ENCODE peak calls at places on chromosomes 2 and 18, in five cellular contexts. One of them, this sample, is unnamed. For H3K4me1 and H3K9me3, the result is how much of the 10 kb centered on the place peaks cover.

GRCh38 chr2:189927823-189928222 is 134.7 kb downstream of the MSTN start:
- DNase-seq in CD8-positive, alpha-beta memory T cell: no peak
- DNase-seq in naive thymus-derived CD4-positive, alpha-beta T cell: no peak
- DNase-seq in IMR-90: peak
- DNase-seq in suprapubic skin: no peak
- DNase-seq in this sample: no peak

GRCh38 chr2:1868683-1869141 is 124.4 kb upstream of the PXDN start:
- DNase-seq in suprapubic skin: no peak
- DNase-seq in IMR-90: no peak
- DNase-seq in naive thymus-derived CD4-positive, alpha-beta T cell: no peak
- DNase-seq in CD8-positive, alpha-beta memory T cell: no peak
- DNase-seq in this sample: no peak

GRCh38 chr2:119525574-119525973 is 1.3 kb upstream of the SCTR start:
- DNase-seq in suprapubic skin: no peak
- DNase-seq in naive thymus-derived CD4-positive, alpha-beta T cell: no peak
- DNase-seq in IMR-90: no peak
- DNase-seq in CD8-positive, alpha-beta memory T cell: no peak
- DNase-seq in this sample: no peak

GRCh38 chr18:31101148-31102019 is 837 bp downstream of the DSC2 start:
- DNase-seq in IMR-90: no peak
- DNase-seq in naive thymus-derived CD4-positive, alpha-beta T cell: no peak
- DNase-seq in suprapubic skin: peak
- DNase-seq in CD8-positive, alpha-beta memory T cell: no peak
- DNase-seq in this sample: peak

GRCh38 chr2:65353927-65354326 is 78.5 kb downstream of the SPRED2 start:
- DNase-seq in suprapubic skin: no peak
- DNase-seq in IMR-90: no peak
- DNase-seq in naive thymus-derived CD4-positive, alpha-beta T cell: no peak
- DNase-seq in CD8-positive, alpha-beta memory T cell: no peak
- DNase-seq in this sample: no peak

GRCh38 chr2:24021122-24021998 is 11.5 kb downstream of the MFSD2B start:
- DNase-seq in naive thymus-derived CD4-positive, alpha-beta T cell: no peak
- DNase-seq in IMR-90: no peak
- DNase-seq in suprapubic skin: peak
- DNase-seq in CD8-positive, alpha-beta memory T cell: no peak
- DNase-seq in this sample: no peak

GRCh38 chr2:67289921-67290371 is 107.2 kb upstream of the ETAA1 start:
- DNase-seq in CD8-positive, alpha-beta memory T cell: no peak
- DNase-seq in suprapubic skin: no peak
- DNase-seq in naive thymus-derived CD4-positive, alpha-beta T cell: no peak
- DNase-seq in IMR-90: peak
- DNase-seq in this sample: no peak

GRCh38 chr18:73895701-73896100 is 251.9 kb downstream of the FBXO15 start:
- DNase-seq in suprapubic skin: no peak
- DNase-seq in CD8-positive, alpha-beta memory T cell: no peak
- DNase-seq in IMR-90: no peak
- DNase-seq in naive thymus-derived CD4-positive, alpha-beta T cell: no peak
- DNase-seq in this sample: no peak

GRCh38 chr2:222939208-222939846 is 78.5 kb downstream of the ACSL3 start:
- DNase-seq in naive thymus-derived CD4-positive, alpha-beta T cell: peak
- DNase-seq in suprapubic skin: no peak
- DNase-seq in IMR-90: peak
- DNase-seq in CD8-positive, alpha-beta memory T cell: peak
- DNase-seq in this sample: no peak

GRCh38 chr2:160680294-160680693 is 186.7 kb upstream of the RBMS1 start:
- DNase-seq in naive thymus-derived CD4-positive, alpha-beta T cell: no peak
- DNase-seq in IMR-90: peak
- DNase-seq in suprapubic skin: no peak
- DNase-seq in CD8-positive, alpha-beta memory T cell: no peak
- DNase-seq in this sample: no peak

GRCh38 chr2:139018252-139018651 is 238.1 kb upstream of the NXPH2 start:
- DNase-seq in suprapubic skin: no peak
- DNase-seq in naive thymus-derived CD4-positive, alpha-beta T cell: no peak
- DNase-seq in IMR-90: no peak
- DNase-seq in CD8-positive, alpha-beta memory T cell: no peak
- DNase-seq in this sample: no peak

GRCh38 chr2:231936491-231936890 is 10.3 kb upstream of the NPPC start:
- DNase-seq in suprapubic skin: no peak
- DNase-seq in naive thymus-derived CD4-positive, alpha-beta T cell: no peak
- DNase-seq in CD8-positive, alpha-beta memory T cell: no peak
- DNase-seq in IMR-90: no peak
- DNase-seq in this sample: no peak

GRCh38 chr2:164589522-164589921 is 31.8 kb downstream of the GRB14 start:
- DNase-seq in IMR-90: no peak
- DNase-seq in CD8-positive, alpha-beta memory T cell: no peak
- DNase-seq in naive thymus-derived CD4-positive, alpha-beta T cell: no peak
- DNase-seq in suprapubic skin: no peak
- DNase-seq in this sample: no peak

GRCh38 chr2:16656784-16657391 is 8.7 kb downstream of the CYRIA start:
- DNase-seq in IMR-90: no peak
- DNase-seq in suprapubic skin: no peak
- DNase-seq in CD8-positive, alpha-beta memory T cell: no peak
- DNase-seq in naive thymus-derived CD4-positive, alpha-beta T cell: no peak
- DNase-seq in this sample: peak

GRCh38 chr2:37569986-37570688 is 101.3 kb downstream of the CDC42EP3 start:
- DNase-seq in IMR-90: peak
- DNase-seq in CD8-positive, alpha-beta memory T cell: no peak
- DNase-seq in suprapubic skin: no peak
- DNase-seq in naive thymus-derived CD4-positive, alpha-beta T cell: no peak
- DNase-seq in this sample: no peak

GRCh38 chr2:7907041-7907440 is 774.8 kb upstream of the ID2 start:
- DNase-seq in suprapubic skin: no peak
- DNase-seq in IMR-90: no peak
- DNase-seq in CD8-positive, alpha-beta memory T cell: no peak
- DNase-seq in naive thymus-derived CD4-positive, alpha-beta T cell: no peak
- DNase-seq in this sample: no peak

GRCh38 chr2:42072349-42073118 is 24.7 kb downstream of the PKDCC start:
- DNase-seq in IMR-90: peak
- DNase-seq in naive thymus-derived CD4-positive, alpha-beta T cell: no peak
- DNase-seq in suprapubic skin: peak
- DNase-seq in CD8-positive, alpha-beta memory T cell: no peak
- DNase-seq in this sample: no peak

GRCh38 chr2:241546771-241547498 is 11.6 kb upstream of the BOK start:
- DNase-seq in CD8-positive, alpha-beta memory T cell: no peak
- DNase-seq in IMR-90: peak
- DNase-seq in naive thymus-derived CD4-positive, alpha-beta T cell: no peak
- DNase-seq in suprapubic skin: no peak
- DNase-seq in this sample: no peak

GRCh38 chr2:235411905-235412304 is 81.9 kb upstream of the AGAP1 start:
- DNase-seq in suprapubic skin: no peak
- DNase-seq in CD8-positive, alpha-beta memory T cell: no peak
- DNase-seq in IMR-90: no peak
- DNase-seq in naive thymus-derived CD4-positive, alpha-beta T cell: no peak
- DNase-seq in this sample: no peak

GRCh38 chr2:85288244-85288725 is 39.5 kb downstream of the TGOLN2 start:
- DNase-seq in CD8-positive, alpha-beta memory T cell: no peak
- DNase-seq in IMR-90: peak
- DNase-seq in naive thymus-derived CD4-positive, alpha-beta T cell: no peak
- DNase-seq in suprapubic skin: no peak
- DNase-seq in this sample: no peak

GRCh38 chr2:239114119-239114581 is 266.3 kb downstream of the TWIST2 start:
- DNase-seq in CD8-positive, alpha-beta memory T cell: no peak
- DNase-seq in naive thymus-derived CD4-positive, alpha-beta T cell: no peak
- DNase-seq in suprapubic skin: no peak
- DNase-seq in IMR-90: peak
- DNase-seq in this sample: no peak

GRCh38 chr2:61017556-61018318 is at the start of the genes PEX13 and PUS10:
- DNase-seq in IMR-90: peak
- DNase-seq in CD8-positive, alpha-beta memory T cell: peak
- DNase-seq in suprapubic skin: peak
- DNase-seq in naive thymus-derived CD4-positive, alpha-beta T cell: peak
- DNase-seq in this sample: peak

GRCh38 chr2:3545788-3546478 is 12.2 kb downstream of the RNASEH1 start:
- DNase-seq in CD8-positive, alpha-beta memory T cell: no peak
- DNase-seq in naive thymus-derived CD4-positive, alpha-beta T cell: no peak
- DNase-seq in suprapubic skin: no peak
- DNase-seq in IMR-90: no peak
- DNase-seq in this sample: no peak

GRCh38 chr2:178843688-178844087 is 36.5 kb upstream of the TTN start:
- DNase-seq in naive thymus-derived CD4-positive, alpha-beta T cell: no peak
- DNase-seq in CD8-positive, alpha-beta memory T cell: no peak
- DNase-seq in suprapubic skin: no peak
- DNase-seq in IMR-90: no peak
- DNase-seq in this sample: no peak

GRCh38 chr2:185108588-185108987 is 510.3 kb downstream of the ZNF804A start:
- DNase-seq in IMR-90: no peak
- DNase-seq in CD8-positive, alpha-beta memory T cell: no peak
- DNase-seq in naive thymus-derived CD4-positive, alpha-beta T cell: no peak
- DNase-seq in suprapubic skin: no peak
- DNase-seq in this sample: no peak

GRCh38 chr2:65602851-65603250 is 170.5 kb upstream of the SPRED2 start:
- DNase-seq in naive thymus-derived CD4-positive, alpha-beta T cell: no peak
- DNase-seq in suprapubic skin: no peak
- DNase-seq in IMR-90: no peak
- DNase-seq in CD8-positive, alpha-beta memory T cell: no peak
- DNase-seq in this sample: no peak

GRCh38 chr2:168180483-168180882 is 66.9 kb downstream of the STK39 start:
- DNase-seq in CD8-positive, alpha-beta memory T cell: no peak
- DNase-seq in suprapubic skin: no peak
- DNase-seq in IMR-90: no peak
- DNase-seq in naive thymus-derived CD4-positive, alpha-beta T cell: no peak
- DNase-seq in this sample: no peak

GRCh38 chr2:12613137-12613912 is 103.4 kb upstream of the TRIB2 start:
- DNase-seq in IMR-90: no peak
- DNase-seq in CD8-positive, alpha-beta memory T cell: no peak
- DNase-seq in naive thymus-derived CD4-positive, alpha-beta T cell: no peak
- DNase-seq in suprapubic skin: no peak
- DNase-seq in this sample: no peak

GRCh38 chr2:42243297-42243696 is 74.1 kb downstream of the EML4 start:
- DNase-seq in CD8-positive, alpha-beta memory T cell: no peak
- DNase-seq in naive thymus-derived CD4-positive, alpha-beta T cell: no peak
- DNase-seq in suprapubic skin: no peak
- DNase-seq in IMR-90: no peak
- DNase-seq in this sample: no peak

GRCh38 chr2:147482590-147483292 is 362.1 kb upstream of the ACVR2A start:
- DNase-seq in CD8-positive, alpha-beta memory T cell: no peak
- DNase-seq in naive thymus-derived CD4-positive, alpha-beta T cell: no peak
- DNase-seq in suprapubic skin: no peak
- DNase-seq in IMR-90: no peak
- DNase-seq in this sample: no peak

GRCh38 chr2:72932045-72932444 is 14.7 kb downstream of the EMX1 start:
- DNase-seq in IMR-90: peak
- DNase-seq in suprapubic skin: no peak
- DNase-seq in naive thymus-derived CD4-positive, alpha-beta T cell: no peak
- DNase-seq in CD8-positive, alpha-beta memory T cell: no peak
- DNase-seq in this sample: no peak

GRCh38 chr2:227201806-227202205 is 37.4 kb downstream of the COL4A3 start:
- DNase-seq in naive thymus-derived CD4-positive, alpha-beta T cell: no peak
- DNase-seq in suprapubic skin: no peak
- DNase-seq in IMR-90: no peak
- DNase-seq in CD8-positive, alpha-beta memory T cell: no peak
- DNase-seq in this sample: no peak

GRCh38 chr18:77650799-77651385 is 401.2 kb downstream of the GALR1 start:
- DNase-seq in suprapubic skin: peak
- DNase-seq in naive thymus-derived CD4-positive, alpha-beta T cell: no peak
- DNase-seq in CD8-positive, alpha-beta memory T cell: peak
- DNase-seq in IMR-90: no peak
- DNase-seq in this sample: no peak

GRCh38 chr2:203583696-203584095 is 48.6 kb upstream of the RAPH1 start:
- DNase-seq in naive thymus-derived CD4-positive, alpha-beta T cell: no peak
- DNase-seq in CD8-positive, alpha-beta memory T cell: no peak
- DNase-seq in suprapubic skin: no peak
- DNase-seq in IMR-90: peak
- DNase-seq in this sample: peak

DNA sequence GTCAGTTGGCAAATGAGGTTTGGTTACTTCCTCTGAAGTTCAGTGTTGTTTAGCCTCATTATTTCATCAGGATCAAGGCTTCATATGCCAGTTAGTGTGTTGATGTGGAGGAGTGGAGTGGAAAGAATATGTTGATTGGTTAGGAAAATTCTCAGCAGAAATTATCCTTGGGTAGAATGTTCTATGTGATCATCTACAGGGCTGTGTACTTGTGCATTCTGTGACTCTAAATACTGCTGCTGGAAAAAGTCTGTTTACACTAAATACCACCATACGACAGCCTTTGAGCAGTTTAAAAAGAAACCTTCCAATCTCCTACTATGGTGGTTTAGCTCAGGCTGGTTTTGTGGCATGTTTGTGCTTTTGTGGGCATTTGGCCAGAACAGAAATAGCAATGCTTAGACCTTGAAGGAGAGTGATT is 25.8 kb downstream of the CAB39 start:
- DNase-seq in naive thymus-derived CD4-positive, alpha-beta T cell: no peak
- DNase-seq in IMR-90: peak
- DNase-seq in CD8-positive, alpha-beta memory T cell: no peak
- DNase-seq in suprapubic skin: no peak
- DNase-seq in this sample: no peak
- H3K4me1 ChIP-seq in naive thymus-derived CD4-positive, alpha-beta T cell: under half
- H3K4me1 ChIP-seq in IMR-90: under half
- H3K4me1 ChIP-seq in CD8-positive, alpha-beta memory T cell: half or more
- H3K4me1 ChIP-seq in suprapubic skin: under half
- H3K4me1 ChIP-seq in this sample: under half

GRCh38 chr18:58196881-58197872 is 153.2 kb downstream of the NEDD4L start:
- DNase-seq in suprapubic skin: no peak
- DNase-seq in IMR-90: no peak
- DNase-seq in naive thymus-derived CD4-positive, alpha-beta T cell: no peak
- DNase-seq in CD8-positive, alpha-beta memory T cell: no peak
- DNase-seq in this sample: no peak

GRCh38 chr18:58194028-58194427 is 150.0 kb downstream of the NEDD4L start:
- DNase-seq in CD8-positive, alpha-beta memory T cell: no peak
- DNase-seq in suprapubic skin: no peak
- DNase-seq in IMR-90: no peak
- DNase-seq in naive thymus-derived CD4-positive, alpha-beta T cell: no peak
- DNase-seq in this sample: no peak

GRCh38 chr18:58192519-58192918 is 148.5 kb downstream of the NEDD4L start:
- DNase-seq in naive thymus-derived CD4-positive, alpha-beta T cell: no peak
- DNase-seq in suprapubic skin: no peak
- DNase-seq in IMR-90: no peak
- DNase-seq in CD8-positive, alpha-beta memory T cell: no peak
- DNase-seq in this sample: no peak

GRCh38 chr18:58196164-58196563 is 152.1 kb downstream of the NEDD4L start:
- DNase-seq in IMR-90: no peak
- DNase-seq in CD8-positive, alpha-beta memory T cell: no peak
- DNase-seq in naive thymus-derived CD4-positive, alpha-beta T cell: no peak
- DNase-seq in suprapubic skin: no peak
- DNase-seq in this sample: no peak

GRCh38 chr18:58195278-58195721 is 151.3 kb downstream of the NEDD4L start:
- DNase-seq in suprapubic skin: no peak
- DNase-seq in naive thymus-derived CD4-positive, alpha-beta T cell: peak
- DNase-seq in CD8-positive, alpha-beta memory T cell: no peak
- DNase-seq in IMR-90: no peak
- DNase-seq in this sample: no peak
- H3K27ac ChIP-seq in suprapubic skin: no peak
- H3K27ac ChIP-seq in naive thymus-derived CD4-positive, alpha-beta T cell: peak
- H3K27ac ChIP-seq in CD8-positive, alpha-beta memory T cell: no peak
- H3K27ac ChIP-seq in IMR-90: no peak
- H3K27ac ChIP-seq in this sample: no peak

GRCh38 chr2:45879406-45879805 is 227.9 kb downstream of the PRKCE start:
- DNase-seq in IMR-90: no peak
- DNase-seq in naive thymus-derived CD4-positive, alpha-beta T cell: no peak
- DNase-seq in CD8-positive, alpha-beta memory T cell: no peak
- DNase-seq in suprapubic skin: no peak
- DNase-seq in this sample: no peak
- H3K9me3 ChIP-seq in IMR-90: under half
- H3K9me3 ChIP-seq in naive thymus-derived CD4-positive, alpha-beta T cell: under half
- H3K9me3 ChIP-seq in CD8-positive, alpha-beta memory T cell: under half
- H3K9me3 ChIP-seq in suprapubic skin: under half
- H3K9me3 ChIP-seq in this sample: under half

GRCh38 chr2:194253528-194254259 is 1403.3 kb upstream of the SLC39A10 start:
- DNase-seq in suprapubic skin: no peak
- DNase-seq in IMR-90: no peak
- DNase-seq in naive thymus-derived CD4-positive, alpha-beta T cell: no peak
- DNase-seq in CD8-positive, alpha-beta memory T cell: no peak
- DNase-seq in this sample: no peak

GRCh38 chr2:194252127-194252526 is 1404.9 kb upstream of the SLC39A10 start:
- DNase-seq in suprapubic skin: no peak
- DNase-seq in naive thymus-derived CD4-positive, alpha-beta T cell: no peak
- DNase-seq in IMR-90: no peak
- DNase-seq in CD8-positive, alpha-beta memory T cell: no peak
- DNase-seq in this sample: no peak
- H3K4me1 ChIP-seq in suprapubic skin: under half
- H3K4me1 ChIP-seq in naive thymus-derived CD4-positive, alpha-beta T cell: under half
- H3K4me1 ChIP-seq in IMR-90: under half
- H3K4me1 ChIP-seq in CD8-positive, alpha-beta memory T cell: under half
- H3K4me1 ChIP-seq in this sample: under half